ENCODE peak calls at places on chromosomes 11 and 22, in ten cellular contexts. P is GM23248, H is heart left ventricle, M is spleen, Q is transverse colon, N is psoas muscle, E is neural progenitor cell, O is pancreas, Z is adipocyte, Y is IMR-90. U is an unnamed sample. For H3K27me3 and H3K36me3, the result is how much of the 10 kb centered on the place peaks cover.

GRCh38 chr11:126313826-126314225 is 10.0 kb downstream of the DCPS start:
- DNase-seq in P (no peak), H (no peak), M (peak), Q (no peak), N (no peak), E (no peak), O (no peak), Z (no peak), Y (no peak), U (no peak)

GRCh38 chr11:67645521-67646457 is 4.7 kb downstream of the ACY3 start:
- DNase-seq in P (no peak), H (no peak), M (peak), Q (no peak), N (no peak), E (no peak), O (peak), Z (no peak), Y (no peak), U (no peak)

GRCh38 chr11:120834686-120835225 is 189.1 kb upstream of the TBCEL start:
- DNase-seq in P (no peak), H (no peak), M (no peak), Q (no peak), N (no peak), E (peak), O (no peak), Z (no peak), Y (no peak), U (no peak)

GRCh38 chr11:27860811-27861210 is 160.6 kb upstream of the BDNF start:
- DNase-seq in P (no peak), H (no peak), M (no peak), Q (no peak), N (no peak), E (no peak), O (no peak), Z (no peak), Y (no peak), U (peak)

GRCh38 chr11:104852811-104853210 is 45.4 kb downstream of the CASP12 start:
- DNase-seq in P (peak), H (no peak), M (no peak), Q (no peak), N (no peak), E (no peak), O (no peak), Z (peak), Y (peak), U (no peak)

GRCh38 chr22:49213731-49214352 is 613.8 kb downstream of the BRD1 start:
- DNase-seq in P (no peak), H (no peak), M (peak), Q (no peak), N (no peak), E (no peak), O (no peak), Z (no peak), Y (no peak), U (no peak)

GRCh38 chr22:17847360-17848078 is 73.2 kb upstream of the BID start:
- DNase-seq in P (peak), H (no peak), M (no peak), Q (no peak), N (no peak), E (no peak), O (no peak), Z (no peak), Y (no peak), U (peak)

GRCh38 chr22:47371263-47372090 is 609.0 kb downstream of the TBC1D22A start:
- DNase-seq in P (no peak), H (no peak), M (peak), Q (no peak), N (no peak), E (no peak), O (no peak), Z (no peak), Y (no peak), U (no peak)

GRCh38 chr11:113773092-113773415 is 438 bp downstream of the ZW10 start:
- DNase-seq in P (peak), H (peak), M (no peak), Q (peak), N (no peak), E (peak), O (no peak), Z (peak), Y (peak), U (peak)

GRCh38 chr22:24414984-24415945 is 12.1 kb upstream of the ADORA2A start:
- DNase-seq in P (no peak), H (peak), M (no peak), Q (no peak), N (no peak), E (no peak), O (no peak), Z (peak), Y (peak), U (no peak)

GRCh38 chr11:78168539-78169477 is 19.6 kb downstream of the KCTD21 start:
- DNase-seq in P (peak), H (peak), M (no peak), Q (peak), N (peak), E (no peak), O (no peak), Z (peak), Y (peak), U (no peak)

GRCh38 chr11:23564370-23564769 is 704.1 kb upstream of the CCDC179 start:
- DNase-seq in P (no peak), H (no peak), M (no peak), Q (no peak), N (no peak), E (no peak), O (no peak), Z (no peak), Y (no peak), U (peak)

GRCh38 chr11:104343578-104343977 is 179.6 kb upstream of the PDGFD start:
- DNase-seq in P (peak), H (no peak), M (no peak), Q (no peak), N (no peak), E (peak), O (no peak), Z (peak), Y (peak), U (peak)

GRCh38 chr11:56716379-56716854 is 17.5 kb downstream of the OR9G1 start:
- DNase-seq in P (no peak), H (no peak), M (no peak), Q (peak), N (no peak), E (no peak), O (no peak), Z (no peak), Y (no peak), U (peak)

GRCh38 chr11:8826145-8826786 is 84.7 kb upstream of the AKIP1 start:
- DNase-seq in P (peak), H (no peak), M (no peak), Q (no peak), N (no peak), E (peak), O (no peak), Z (peak), Y (peak), U (peak)

GRCh38 chr11:47946682-47947575 is 33.4 kb upstream of the PTPRJ start:
- DNase-seq in P (peak), H (peak), M (peak), Q (peak), N (peak), E (no peak), O (peak), Z (peak), Y (peak), U (peak)

GRCh38 chr11:64241430-64242153 is 697 bp downstream of the FKBP2 start:
- DNase-seq in P (peak), H (peak), M (peak), Q (peak), N (peak), E (peak), O (peak), Z (peak), Y (peak), U (peak)

GRCh38 chr11:44789466-44789865 is 62.7 kb downstream of the TSPAN18 start:
- DNase-seq in P (no peak), H (no peak), M (no peak), Q (no peak), N (no peak), E (no peak), O (no peak), Z (no peak), Y (no peak), U (no peak)

GRCh38 chr11:78074756-78075155 is 4.9 kb downstream of the NDUFC2 start:
- DNase-seq in P (peak), H (no peak), M (no peak), Q (no peak), N (no peak), E (no peak), O (no peak), Z (no peak), Y (no peak), U (peak)

GRCh38 chr11:76287227-76287626 is 80.9 kb upstream of the WNT11 start:
- DNase-seq in P (no peak), H (no peak), M (no peak), Q (no peak), N (no peak), E (no peak), O (no peak), Z (no peak), Y (no peak), U (no peak)

GRCh38 chr22:32969502-32969901 is 88.7 kb downstream of the SYN3 start:
- DNase-seq in P (no peak), H (no peak), M (no peak), Q (no peak), N (no peak), E (no peak), O (no peak), Z (no peak), Y (no peak), U (no peak)

GRCh38 chr11:17790453-17790852 is 55.9 kb downstream of the KCNC1 start:
- DNase-seq in P (peak), H (no peak), M (no peak), Q (no peak), N (no peak), E (no peak), O (no peak), Z (peak), Y (peak), U (peak)

GRCh38 chr11:72085836-72086475 is 5.3 kb downstream of the LRRC51 start:
- DNase-seq in P (no peak), H (no peak), M (no peak), Q (no peak), N (no peak), E (no peak), O (no peak), Z (no peak), Y (no peak), U (no peak)

GRCh38 chr22:47172771-47173534 is 410.5 kb downstream of the TBC1D22A start:
- DNase-seq in P (no peak), H (no peak), M (peak), Q (peak), N (peak), E (no peak), O (no peak), Z (no peak), Y (no peak), U (no peak)

GRCh38 chr22:29520851-29521250 is 32.7 kb downstream of the THOC5 start:
- DNase-seq in P (peak), H (no peak), M (no peak), Q (no peak), N (no peak), E (no peak), O (no peak), Z (peak), Y (peak), U (peak)

GRCh38 chr22:20406686-20407408 is 12.9 kb downstream of the ZNF74 start:
- DNase-seq in P (no peak), H (no peak), M (peak), Q (no peak), N (no peak), E (no peak), O (no peak), Z (no peak), Y (no peak), U (no peak)

GRCh38 chr11:94549166-94549565 is 5.4 kb downstream of the FUT4 start:
- DNase-seq in P (no peak), H (no peak), M (no peak), Q (no peak), N (no peak), E (no peak), O (no peak), Z (no peak), Y (no peak), U (no peak)

GRCh38 chr22:49951678-49951985 is 8.9 kb upstream of the PIM3 start:
- DNase-seq in P (no peak), H (no peak), M (no peak), Q (no peak), N (no peak), E (no peak), O (no peak), Z (no peak), Y (no peak), U (no peak)

GRCh38 chr22:38177044-38177443 is 4.6 kb downstream of the PLA2G6 start:
- DNase-seq in P (no peak), H (no peak), M (no peak), Q (no peak), N (no peak), E (no peak), O (no peak), Z (no peak), Y (no peak), U (no peak)

GRCh38 chr11:95297680-95298452 is 66.9 kb upstream of the SESN3 start:
- DNase-seq in P (no peak), H (no peak), M (no peak), Q (no peak), N (no peak), E (no peak), O (no peak), Z (no peak), Y (no peak), U (no peak)

GRCh38 chr11:45901646-45902045 is 5.4 kb downstream of the FREY1 start:
- DNase-seq in P (no peak), H (no peak), M (no peak), Q (no peak), N (no peak), E (no peak), O (no peak), Z (no peak), Y (no peak), U (no peak)

GRCh38 chr11:112655386-112655785 is 305.8 kb upstream of the NCAM1 start:
- DNase-seq in P (peak), H (peak), M (no peak), Q (peak), N (peak), E (no peak), O (peak), Z (no peak), Y (peak), U (no peak)

GRCh38 chr11:117458275-117459120 is 130.8 kb downstream of the CEP164 start:
- DNase-seq in P (no peak), H (no peak), M (peak), Q (no peak), N (no peak), E (no peak), O (no peak), Z (no peak), Y (no peak), U (peak)

GRCh38 chr11:94926698-94927237 is 46.6 kb downstream of the CWC15 start:
- DNase-seq in P (peak), H (peak), M (no peak), Q (peak), N (peak), E (no peak), O (peak), Z (peak), Y (peak), U (no peak)

GRCh38 chr11:64242920-64243854 is 2.3 kb downstream of the FKBP2 start:
- DNase-seq in P (no peak), H (no peak), M (no peak), Q (no peak), N (no peak), E (no peak), O (no peak), Z (no peak), Y (no peak), U (no peak)

GRCh38 chr22:27911329-27911728 is 7.7 kb downstream of the PITPNB start:
- DNase-seq in P (no peak), H (no peak), M (no peak), Q (no peak), N (no peak), E (no peak), O (no peak), Z (no peak), Y (no peak), U (no peak)

GRCh38 chr11:4465411-4465810 is 16.3 kb downstream of the OR52K2 start:
- DNase-seq in P (no peak), H (no peak), M (no peak), Q (no peak), N (no peak), E (no peak), O (no peak), Z (no peak), Y (no peak), U (no peak)

GRCh38 chr11:4464216-4465159 is 15.4 kb downstream of the OR52K2 start:
- DNase-seq in P (peak), H (no peak), M (no peak), Q (no peak), N (no peak), E (peak), O (no peak), Z (no peak), Y (peak), U (peak)

GRCh38 chr11:4467043-4467442 is 15.4 kb upstream of the OR52K1 start:
- DNase-seq in P (no peak), H (no peak), M (no peak), Q (no peak), N (no peak), E (no peak), O (no peak), Z (no peak), Y (no peak), U (no peak)

GRCh38 chr11:4466168-4466891 is 16.1 kb upstream of the OR52K1 start:
- DNase-seq in P (no peak), H (no peak), M (no peak), Q (no peak), N (no peak), E (peak), O (no peak), Z (no peak), Y (no peak), U (no peak)

GRCh38 chr11:4467811-4468606 is 14.4 kb upstream of the OR52K1 start:
- DNase-seq in P (no peak), H (no peak), M (no peak), Q (no peak), N (no peak), E (no peak), O (no peak), Z (no peak), Y (no peak), U (no peak)
- H3K27me3 ChIP-seq in P (under half), H (under half), M (under half), Q (under half), N (under half), E (under half), O (under half), Z (under half), Y (under half), U (under half)

GRCh38 chr11:65410936-65411680 is 11.5 kb upstream of the NEAT1 start:
- DNase-seq in P (no peak), H (peak), M (peak), Q (no peak), N (peak), E (no peak), O (no peak), Z (no peak), Y (no peak), U (no peak)

GRCh38 chr11:65415499-65416340 is 6.9 kb upstream of the NEAT1 start:
- DNase-seq in P (peak), H (peak), M (peak), Q (peak), N (no peak), E (peak), O (no peak), Z (no peak), Y (no peak), U (no peak)

GRCh38 chr11:65411681-65412070 is 10.9 kb upstream of the NEAT1 start:
- DNase-seq in P (no peak), H (no peak), M (peak), Q (no peak), N (peak), E (no peak), O (no peak), Z (no peak), Y (no peak), U (no peak)

GRCh38 chr11:65414776-65415498 is 7.7 kb upstream of the NEAT1 start:
- DNase-seq in P (peak), H (peak), M (no peak), Q (peak), N (no peak), E (no peak), O (no peak), Z (peak), Y (peak), U (peak)

GRCh38 chr11:65412271-65413076 is 10.1 kb upstream of the NEAT1 start:
- DNase-seq in P (no peak), H (peak), M (peak), Q (no peak), N (peak), E (no peak), O (peak), Z (no peak), Y (no peak), U (no peak)
- H3K36me3 ChIP-seq in P (under half), H (under half), M (half or more), Q (under half), N (under half), E (under half), O (under half), Z (half or more), Y (under half), U (under half)

DNA sequence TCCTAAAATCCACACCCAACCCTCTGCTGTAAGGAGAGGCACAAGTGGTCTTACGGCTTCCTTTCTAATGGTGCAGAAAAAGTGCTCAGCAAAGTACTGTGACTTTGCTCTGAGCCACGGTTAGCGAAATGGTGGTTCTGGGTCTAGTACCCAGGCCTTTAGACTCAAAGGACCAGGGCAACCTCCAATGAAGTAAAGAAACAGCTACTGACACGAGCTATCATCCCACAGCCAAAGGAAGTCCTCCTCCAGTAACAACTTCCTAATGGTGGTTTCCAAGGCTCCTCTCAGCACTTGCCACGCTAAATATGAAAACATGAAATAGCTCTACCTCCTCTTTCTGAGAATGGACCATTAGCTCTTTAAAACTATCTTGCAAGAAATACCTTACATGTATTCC is 122.5 kb downstream of the ETS1 start:
- DNase-seq in P (no peak), H (no peak), M (no peak), Q (no peak), N (no peak), E (no peak), O (no peak), Z (no peak), Y (no peak), U (no peak)
- H3K27me3 ChIP-seq in P (under half), H (under half), M (under half), Q (under half), N (under half), E (under half), O (under half), Z (under half), Y (under half), U (under half)

GRCh38 chr11:70364198-70364597 is 34.1 kb upstream of the CTTN start:
- DNase-seq in P (no peak), H (no peak), M (no peak), Q (no peak), N (no peak), E (no peak), O (no peak), Z (no peak), Y (peak), U (no peak)
- H3K36me3 ChIP-seq in P (under half), H (under half), M (under half), Q (under half), N (half or more), E (under half), O (under half), Z (half or more), Y (under half), U (under half)

GRCh38 chr11:110716361-110716760 is 4.1 kb upstream of the ARHGAP20 start:
- DNase-seq in P (peak), H (no peak), M (no peak), Q (no peak), N (no peak), E (no peak), O (no peak), Z (peak), Y (peak), U (peak)
- H3K27me3 ChIP-seq in P (under half), H (under half), M (under half), Q (under half), N (under half), E (half or more), O (under half), Z (under half), Y (under half), U (under half)

GRCh38 chr22:35322893-35323292 is 23.2 kb downstream of the TOM1 start:
- DNase-seq in P (no peak), H (no peak), M (no peak), Q (no peak), N (peak), E (no peak), O (no peak), Z (no peak), Y (no peak), U (no peak)
- H3K36me3 ChIP-seq in P (half or more), H (under half), M (half or more), Q (under half), N (half or more), E (under half), O (under half), Z (half or more), Y (half or more), U (under half)